ENCODE peak calls at places on chromosomes 7 and 10, in nine cellular contexts. One of them, this sample, is unnamed.

GRCh38 chr10:7121154-7121797 is 289.6 kb downstream of the SFMBT2 start:
- DNase-seq in hypothalamus: peak; percentile 6
- DNase-seq in dermis microvascular lymphatic vessel endothelial cell: no peak
- DNase-seq in MCF 10A: peak; percentile 62
- DNase-seq in endodermal cell: peak; percentile 90
- DNase-seq in naive B cell: peak; percentile 62
- DNase-seq in EH: peak; percentile 19
- DNase-seq in stimulated activated CD8-positive, alpha-beta memory T cell treated with anti-CD3 and anti-CD28 coated beads, Interleukin-15, amount 100 ng/mL, for 4 hours: peak; percentile 37
- DNase-seq in amniotic stem cell: no peak
- DNase-seq in this sample: no peak

GRCh38 chr10:130715686-130716670 is 579.8 kb downstream of the GLRX3 start:
- DNase-seq in MCF 10A: no peak
- DNase-seq in stimulated activated CD8-positive, alpha-beta memory T cell treated with anti-CD3 and anti-CD28 coated beads, Interleukin-15, amount 100 ng/mL, for 4 hours: no peak
- DNase-seq in naive B cell: no peak
- DNase-seq in dermis microvascular lymphatic vessel endothelial cell: no peak
- DNase-seq in endodermal cell: no peak
- DNase-seq in hypothalamus: no peak
- DNase-seq in amniotic stem cell: no peak
- DNase-seq in EH: no peak
- DNase-seq in this sample: no peak

GRCh38 chr10:42924484-42924883 is 141.9 kb downstream of the BMS1 start:
- DNase-seq in MCF 10A: no peak
- DNase-seq in naive B cell: no peak
- DNase-seq in stimulated activated CD8-positive, alpha-beta memory T cell treated with anti-CD3 and anti-CD28 coated beads, Interleukin-15, amount 100 ng/mL, for 4 hours: no peak
- DNase-seq in EH: no peak
- DNase-seq in endodermal cell: no peak
- DNase-seq in amniotic stem cell: no peak
- DNase-seq in dermis microvascular lymphatic vessel endothelial cell: no peak
- DNase-seq in hypothalamus: no peak
- DNase-seq in this sample: no peak

GRCh38 chr10:4279649-4280048 is 494.6 kb upstream of the KLF6 start:
- DNase-seq in EH: peak; percentile 70
- DNase-seq in MCF 10A: no peak
- DNase-seq in naive B cell: no peak
- DNase-seq in stimulated activated CD8-positive, alpha-beta memory T cell treated with anti-CD3 and anti-CD28 coated beads, Interleukin-15, amount 100 ng/mL, for 4 hours: no peak
- DNase-seq in amniotic stem cell: no peak
- DNase-seq in endodermal cell: no peak
- DNase-seq in hypothalamus: no peak
- DNase-seq in dermis microvascular lymphatic vessel endothelial cell: no peak
- DNase-seq in this sample: no peak

GRCh38 chr10:111076191-111076681 is 593 bp upstream of the ADRA2A start:
- DNase-seq in EH: peak; percentile 52
- DNase-seq in naive B cell: peak; percentile 9
- DNase-seq in endodermal cell: peak; percentile 96
- DNase-seq in amniotic stem cell: peak; percentile 6
- DNase-seq in MCF 10A: peak; percentile 42
- DNase-seq in hypothalamus: no peak
- DNase-seq in stimulated activated CD8-positive, alpha-beta memory T cell treated with anti-CD3 and anti-CD28 coated beads, Interleukin-15, amount 100 ng/mL, for 4 hours: peak; percentile 9
- DNase-seq in dermis microvascular lymphatic vessel endothelial cell: peak; percentile 58
- DNase-seq in this sample: no peak

GRCh38 chr7:54664235-54665228 is 94.5 kb downstream of the SEC61G start:
- DNase-seq in naive B cell: no peak
- DNase-seq in endodermal cell: peak; percentile 94
- DNase-seq in dermis microvascular lymphatic vessel endothelial cell: peak; percentile 17
- DNase-seq in amniotic stem cell: no peak
- DNase-seq in MCF 10A: peak; percentile 52
- DNase-seq in stimulated activated CD8-positive, alpha-beta memory T cell treated with anti-CD3 and anti-CD28 coated beads, Interleukin-15, amount 100 ng/mL, for 4 hours: no peak
- DNase-seq in hypothalamus: peak; percentile 51
- DNase-seq in EH: no peak
- DNase-seq in this sample: no peak

GRCh38 chr10:74900297-74900696 is 73.9 kb downstream of the KAT6B start:
- DNase-seq in MCF 10A: no peak
- DNase-seq in EH: no peak
- DNase-seq in naive B cell: peak; percentile 12
- DNase-seq in stimulated activated CD8-positive, alpha-beta memory T cell treated with anti-CD3 and anti-CD28 coated beads, Interleukin-15, amount 100 ng/mL, for 4 hours: no peak
- DNase-seq in dermis microvascular lymphatic vessel endothelial cell: no peak
- DNase-seq in amniotic stem cell: no peak
- DNase-seq in hypothalamus: no peak
- DNase-seq in endodermal cell: no peak
- DNase-seq in this sample: no peak

GRCh38 chr10:62742447-62743105 is 61.9 kb upstream of the ADO start:
- DNase-seq in hypothalamus: no peak
- DNase-seq in EH: peak; percentile 9
- DNase-seq in amniotic stem cell: no peak
- DNase-seq in MCF 10A: no peak
- DNase-seq in endodermal cell: no peak
- DNase-seq in dermis microvascular lymphatic vessel endothelial cell: no peak
- DNase-seq in stimulated activated CD8-positive, alpha-beta memory T cell treated with anti-CD3 and anti-CD28 coated beads, Interleukin-15, amount 100 ng/mL, for 4 hours: no peak
- DNase-seq in naive B cell: peak; percentile 34
- DNase-seq in this sample: no peak